ENCODE peak calls at places on chromosome X, in seven cellular contexts. One of them, this sample, is unnamed.

GRCh38 chrX:38516196-38516595 is 45.1 kb upstream of the TSPAN7 start:
- DNase-seq in immature natural killer cell: no peak
- DNase-seq in stimulated activated CD4-positive, alpha-beta T cell treated with anti-CD3 and anti-CD28 coated beads, TNF-alpha, amount 100 ng/mL, for 4 hours: no peak
- DNase-seq in fibroblast of pulmonary artery: no peak
- DNase-seq in mesendoderm: no peak
- DNase-seq in OCI-LY7: no peak
- DNase-seq in SW480: no peak
- DNase-seq in this sample: no peak

GRCh38 chrX:153474718-153475117 is 4.3 kb upstream of the HAUS7 start:
- DNase-seq in immature natural killer cell: peak
- DNase-seq in stimulated activated CD4-positive, alpha-beta T cell treated with anti-CD3 and anti-CD28 coated beads, TNF-alpha, amount 100 ng/mL, for 4 hours: peak
- DNase-seq in fibroblast of pulmonary artery: peak
- DNase-seq in mesendoderm: peak
- DNase-seq in OCI-LY7: no peak
- DNase-seq in SW480: no peak
- DNase-seq in this sample: peak

GRCh38 chrX:8005678-8006347 is 78.6 kb upstream of the PNPLA4 start:
- DNase-seq in immature natural killer cell: peak
- DNase-seq in stimulated activated CD4-positive, alpha-beta T cell treated with anti-CD3 and anti-CD28 coated beads, TNF-alpha, amount 100 ng/mL, for 4 hours: no peak
- DNase-seq in fibroblast of pulmonary artery: no peak
- DNase-seq in mesendoderm: peak
- DNase-seq in OCI-LY7: no peak
- DNase-seq in SW480: no peak
- DNase-seq in this sample: no peak

GRCh38 chrX:27674491-27674890 is 84.3 kb downstream of the DCAF8L2 start:
- DNase-seq in immature natural killer cell: no peak
- DNase-seq in stimulated activated CD4-positive, alpha-beta T cell treated with anti-CD3 and anti-CD28 coated beads, TNF-alpha, amount 100 ng/mL, for 4 hours: no peak
- DNase-seq in fibroblast of pulmonary artery: no peak
- DNase-seq in mesendoderm: no peak
- DNase-seq in OCI-LY7: no peak
- DNase-seq in SW480: no peak
- DNase-seq in this sample: no peak

GRCh38 chrX:68048774-68049173 is 384.5 kb downstream of the OPHN1 start:
- DNase-seq in immature natural killer cell: no peak
- DNase-seq in stimulated activated CD4-positive, alpha-beta T cell treated with anti-CD3 and anti-CD28 coated beads, TNF-alpha, amount 100 ng/mL, for 4 hours: no peak
- DNase-seq in fibroblast of pulmonary artery: no peak
- DNase-seq in mesendoderm: no peak
- DNase-seq in OCI-LY7: no peak
- DNase-seq in SW480: no peak
- DNase-seq in this sample: no peak

GRCh38 chrX:3697701-3698279 is 15.7 kb downstream of the PRKX start:
- DNase-seq in immature natural killer cell: no peak
- DNase-seq in stimulated activated CD4-positive, alpha-beta T cell treated with anti-CD3 and anti-CD28 coated beads, TNF-alpha, amount 100 ng/mL, for 4 hours: no peak
- DNase-seq in fibroblast of pulmonary artery: peak
- DNase-seq in mesendoderm: peak
- DNase-seq in OCI-LY7: no peak
- DNase-seq in SW480: no peak
- DNase-seq in this sample: peak

GRCh38 chrX:13937370-13938052 is 92.2 kb downstream of the GEMIN8 start:
- DNase-seq in immature natural killer cell: no peak
- DNase-seq in stimulated activated CD4-positive, alpha-beta T cell treated with anti-CD3 and anti-CD28 coated beads, TNF-alpha, amount 100 ng/mL, for 4 hours: no peak
- DNase-seq in fibroblast of pulmonary artery: peak
- DNase-seq in mesendoderm: peak
- DNase-seq in OCI-LY7: no peak
- DNase-seq in SW480: peak
- DNase-seq in this sample: peak

GRCh38 chrX:15854080-15854655 is 445 bp downstream of the AP1S2 start:
- DNase-seq in immature natural killer cell: peak
- DNase-seq in stimulated activated CD4-positive, alpha-beta T cell treated with anti-CD3 and anti-CD28 coated beads, TNF-alpha, amount 100 ng/mL, for 4 hours: peak
- DNase-seq in fibroblast of pulmonary artery: no peak
- DNase-seq in mesendoderm: peak
- DNase-seq in OCI-LY7: peak
- DNase-seq in SW480: peak
- DNase-seq in this sample: no peak

GRCh38 chrX:153818571-153819397 is 11.6 kb downstream of the PDZD4 start:
- DNase-seq in immature natural killer cell: peak
- DNase-seq in stimulated activated CD4-positive, alpha-beta T cell treated with anti-CD3 and anti-CD28 coated beads, TNF-alpha, amount 100 ng/mL, for 4 hours: peak
- DNase-seq in fibroblast of pulmonary artery: no peak
- DNase-seq in mesendoderm: peak
- DNase-seq in OCI-LY7: no peak
- DNase-seq in SW480: peak
- DNase-seq in this sample: peak

GRCh38 chrX:123331859-123332258 is 147.8 kb downstream of the GRIA3 start:
- DNase-seq in immature natural killer cell: no peak
- DNase-seq in stimulated activated CD4-positive, alpha-beta T cell treated with anti-CD3 and anti-CD28 coated beads, TNF-alpha, amount 100 ng/mL, for 4 hours: no peak
- DNase-seq in fibroblast of pulmonary artery: no peak
- DNase-seq in mesendoderm: no peak
- DNase-seq in OCI-LY7: no peak
- DNase-seq in SW480: no peak
- DNase-seq in this sample: no peak

GRCh38 chrX:117751155-117751554 is 365.5 kb downstream of the KLHL13 start:
- DNase-seq in immature natural killer cell: no peak
- DNase-seq in stimulated activated CD4-positive, alpha-beta T cell treated with anti-CD3 and anti-CD28 coated beads, TNF-alpha, amount 100 ng/mL, for 4 hours: no peak
- DNase-seq in fibroblast of pulmonary artery: no peak
- DNase-seq in mesendoderm: no peak
- DNase-seq in OCI-LY7: no peak
- DNase-seq in SW480: no peak
- DNase-seq in this sample: no peak

GRCh38 chrX:47936224-47936939 is 67.4 kb downstream of the ZNF182 start:
- DNase-seq in immature natural killer cell: no peak
- DNase-seq in stimulated activated CD4-positive, alpha-beta T cell treated with anti-CD3 and anti-CD28 coated beads, TNF-alpha, amount 100 ng/mL, for 4 hours: no peak
- DNase-seq in fibroblast of pulmonary artery: peak
- DNase-seq in mesendoderm: peak
- DNase-seq in OCI-LY7: peak
- DNase-seq in SW480: no peak
- DNase-seq in this sample: peak

GRCh38 chrX:24124227-24124799 is 25.2 kb upstream of the ZFX start:
- DNase-seq in immature natural killer cell: no peak
- DNase-seq in stimulated activated CD4-positive, alpha-beta T cell treated with anti-CD3 and anti-CD28 coated beads, TNF-alpha, amount 100 ng/mL, for 4 hours: no peak
- DNase-seq in fibroblast of pulmonary artery: no peak
- DNase-seq in mesendoderm: no peak
- DNase-seq in OCI-LY7: no peak
- DNase-seq in SW480: no peak
- DNase-seq in this sample: no peak

GRCh38 chrX:17077349-17077748 is 130.9 kb downstream of the REPS2 start:
- DNase-seq in immature natural killer cell: no peak
- DNase-seq in stimulated activated CD4-positive, alpha-beta T cell treated with anti-CD3 and anti-CD28 coated beads, TNF-alpha, amount 100 ng/mL, for 4 hours: no peak
- DNase-seq in fibroblast of pulmonary artery: no peak
- DNase-seq in mesendoderm: no peak
- DNase-seq in OCI-LY7: no peak
- DNase-seq in SW480: no peak
- DNase-seq in this sample: no peak

GRCh38 chrX:18075603-18076002 is 145.1 kb downstream of the BEND2 start:
- DNase-seq in immature natural killer cell: no peak
- DNase-seq in stimulated activated CD4-positive, alpha-beta T cell treated with anti-CD3 and anti-CD28 coated beads, TNF-alpha, amount 100 ng/mL, for 4 hours: no peak
- DNase-seq in fibroblast of pulmonary artery: no peak
- DNase-seq in mesendoderm: peak
- DNase-seq in OCI-LY7: no peak
- DNase-seq in SW480: no peak
- DNase-seq in this sample: peak

GRCh38 chrX:41895826-41896225 is 27.5 kb downstream of the CASK start:
- DNase-seq in immature natural killer cell: no peak
- DNase-seq in stimulated activated CD4-positive, alpha-beta T cell treated with anti-CD3 and anti-CD28 coated beads, TNF-alpha, amount 100 ng/mL, for 4 hours: no peak
- DNase-seq in fibroblast of pulmonary artery: no peak
- DNase-seq in mesendoderm: no peak
- DNase-seq in OCI-LY7: peak
- DNase-seq in SW480: no peak
- DNase-seq in this sample: no peak

This sample was measured in NCI-H345.